ENCODE peak calls at places on chromosomes 6 and 20, in five cellular contexts. X is stomach, D is fibroblast of mammary gland, T is cardiac muscle cell, I is GM03348. N is an unnamed sample.

GRCh38 chr6:72788188-72788587 is 166.3 kb downstream of the KCNQ5 start:
- DNase-seq in X (no peak), D (peak), T (no peak), I (peak), N (peak)

GRCh38 chr6:107026965-107027364 is 1.0 kb upstream of the MTRES1 start:
- DNase-seq in X (no peak), D (no peak), T (no peak), I (no peak), N (no peak)

GRCh38 chr20:40706977-40707582 is 18.0 kb upstream of the MAFB start:
- DNase-seq in X (no peak), D (no peak), T (peak), I (no peak), N (no peak)

GRCh38 chr6:26379236-26380139 is 3.4 kb upstream of the BTN2A2 start:
- DNase-seq in X (no peak), D (peak), T (no peak), I (no peak), N (no peak)

GRCh38 chr6:88376759-88377387 is 210.7 kb upstream of the CNR1 start:
- DNase-seq in X (no peak), D (peak), T (no peak), I (peak), N (peak)

GRCh38 chr6:132937466-132937906 is 123.1 kb downstream of the RPS12 start:
- DNase-seq in X (peak), D (peak), T (peak), I (peak), N (peak)

GRCh38 chr20:14979472-14979986 is 642.1 kb upstream of the FLRT3 start:
- DNase-seq in X (no peak), D (no peak), T (no peak), I (no peak), N (no peak)

GRCh38 chr20:41309817-41310216 is 7.7 kb downstream of the ZHX3 start:
- DNase-seq in X (no peak), D (peak), T (no peak), I (peak), N (peak)

GRCh38 chr20:48949304-48950170 is 28.0 kb downstream of the ARFGEF2 start:
- DNase-seq in X (peak), D (no peak), T (peak), I (no peak), N (no peak)

GRCh38 chr6:42440027-42440426 is 11.7 kb downstream of the TRERF1 start:
- DNase-seq in X (no peak), D (no peak), T (peak), I (no peak), N (peak)

GRCh38 chr6:38179794-38180430 is 360.4 kb downstream of the ZFAND3 start:
- DNase-seq in X (peak), D (no peak), T (no peak), I (no peak), N (no peak)

GRCh38 chr20:32779500-32780215 is 17.5 kb downstream of the DNMT3B start:
- DNase-seq in X (no peak), D (no peak), T (no peak), I (no peak), N (no peak)

GRCh38 chr20:25466846-25467245 is 59.4 kb downstream of the GINS1 start:
- DNase-seq in X (no peak), D (no peak), T (no peak), I (no peak), N (no peak)

GRCh38 chr6:47083586-47084047 is 41.5 kb upstream of the ADGRF1 start:
- DNase-seq in X (peak), D (peak), T (peak), I (peak), N (peak)